ENCODE peak calls at places on chromosomes 1 and 21, in seven cellular contexts. V is BJ; R is CD8-positive, alpha-beta T cell; D is HFFc6; O is AG04449; G is testis; M is Calu3. A is an unnamed sample.

GRCh38 chr1:155934097-155934932 is at the start of gene KHDC4:
- DNase-seq in V (peak), R (peak), D (peak), O (peak), G (peak), M (peak), A (peak)

GRCh38 chr1:1284370-1285101 is 4.3 kb downstream of the SCNN1D start:
- DNase-seq in V (no peak), R (no peak), D (no peak), O (no peak), G (no peak), M (no peak), A (no peak)

GRCh38 chr1:5983361-5984103 is 8.7 kb downstream of the NPHP4 start:
- DNase-seq in V (peak), R (no peak), D (peak), O (peak), G (no peak), M (no peak), A (no peak)

GRCh38 chr1:19485362-19486187 is at the start of gene CAPZB:
- DNase-seq in V (no peak), R (peak), D (peak), O (no peak), G (peak), M (peak), A (peak)

GRCh38 chr1:94590203-94591137 is 48.9 kb upstream of the F3 start:
- DNase-seq in V (no peak), R (no peak), D (no peak), O (no peak), G (peak), M (no peak), A (no peak)

GRCh38 chr1:62068978-62069377 is 125.7 kb upstream of the L1TD1 start:
- DNase-seq in V (no peak), R (no peak), D (no peak), O (no peak), G (peak), M (no peak), A (no peak)

GRCh38 chr1:202291001-202291400 is 50.7 kb downstream of the UBE2T start:
- DNase-seq in V (no peak), R (no peak), D (no peak), O (no peak), G (no peak), M (no peak), A (no peak)

GRCh38 chr21:45256912-45257672 is 30.6 kb downstream of the POFUT2 start:
- DNase-seq in V (no peak), R (no peak), D (no peak), O (no peak), G (no peak), M (no peak), A (peak)

GRCh38 chr1:165527251-165527650 is 16.5 kb upstream of the LRRC52 start:
- DNase-seq in V (no peak), R (no peak), D (no peak), O (no peak), G (no peak), M (no peak), A (no peak)

GRCh38 chr1:197321821-197322220 is 53.8 kb downstream of the CRB1 start:
- DNase-seq in V (no peak), R (no peak), D (no peak), O (no peak), G (no peak), M (no peak), A (no peak)

GRCh38 chr1:22131875-22132486 is 10.9 kb downstream of the WNT4 start:
- DNase-seq in V (no peak), R (no peak), D (no peak), O (no peak), G (peak), M (peak), A (peak)

GRCh38 chr1:181674617-181675016 is 191.3 kb downstream of the CACNA1E start:
- DNase-seq in V (no peak), R (no peak), D (no peak), O (no peak), G (no peak), M (peak), A (no peak)

GRCh38 chr1:154944422-154945159 is 8.1 kb upstream of the PMVK start:
- DNase-seq in V (no peak), R (no peak), D (no peak), O (no peak), G (no peak), M (no peak), A (no peak)

GRCh38 chr1:89546082-89546889 is 21.7 kb downstream of the LRRC8B start:
- DNase-seq in V (no peak), R (no peak), D (no peak), O (no peak), G (no peak), M (no peak), A (no peak)

GRCh38 chr1:226711976-226712778 is 26.9 kb downstream of the ITPKB start:
- DNase-seq in V (no peak), R (no peak), D (no peak), O (no peak), G (no peak), M (no peak), A (no peak)

GRCh38 chr1:84598846-84599741 is 24.9 kb upstream of the CTBS start:
- DNase-seq in V (peak), R (no peak), D (peak), O (no peak), G (no peak), M (no peak), A (no peak)

GRCh38 chr1:108107658-108108057 is 92.5 kb downstream of the SLC25A24 start:
- DNase-seq in V (no peak), R (no peak), D (peak), O (peak), G (no peak), M (no peak), A (no peak)

DNA sequence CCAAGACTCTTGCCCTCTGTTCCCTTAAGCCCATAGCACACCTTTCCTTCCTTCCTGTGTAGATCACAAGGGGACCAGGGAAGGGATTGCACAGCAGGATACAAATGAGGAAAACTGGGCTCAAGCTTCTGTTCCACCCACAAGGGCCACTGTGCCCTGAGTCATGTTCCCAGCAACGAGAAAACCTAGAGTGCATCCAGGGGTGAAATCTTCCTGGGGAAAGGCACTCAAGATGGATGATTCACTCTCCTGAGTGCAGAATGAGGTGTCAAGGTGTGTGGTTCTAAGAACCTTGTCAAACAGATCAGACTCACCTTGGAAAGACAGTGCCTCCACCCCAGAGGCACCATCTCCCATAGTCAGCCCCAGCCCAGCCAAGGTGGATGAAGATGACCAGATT is 40.7 kb upstream of the EYA3 start:
- DNase-seq in V (no peak), R (no peak), D (peak), O (no peak), G (no peak), M (peak), A (no peak)
- TF ChIP-seq CTCF in V (no peak), R (no peak), D (no peak), O (no peak), G (no peak), M (no peak), A (no peak)

GRCh38 chr1:192379536-192379935 is 62.7 kb downstream of the RGS21 start:
- DNase-seq in V (no peak), R (no peak), D (no peak), O (no peak), G (no peak), M (no peak), A (no peak)

GRCh38 chr1:192386051-192386650 is 69.4 kb downstream of the RGS21 start:
- DNase-seq in V (no peak), R (no peak), D (no peak), O (no peak), G (no peak), M (no peak), A (no peak)

GRCh38 chr1:192378878-192379277 is 62.1 kb downstream of the RGS21 start:
- DNase-seq in V (no peak), R (no peak), D (no peak), O (no peak), G (no peak), M (no peak), A (no peak)

GRCh38 chr1:192378276-192378675 is 61.5 kb downstream of the RGS21 start:
- DNase-seq in V (no peak), R (no peak), D (no peak), O (no peak), G (no peak), M (no peak), A (no peak)

DNA sequence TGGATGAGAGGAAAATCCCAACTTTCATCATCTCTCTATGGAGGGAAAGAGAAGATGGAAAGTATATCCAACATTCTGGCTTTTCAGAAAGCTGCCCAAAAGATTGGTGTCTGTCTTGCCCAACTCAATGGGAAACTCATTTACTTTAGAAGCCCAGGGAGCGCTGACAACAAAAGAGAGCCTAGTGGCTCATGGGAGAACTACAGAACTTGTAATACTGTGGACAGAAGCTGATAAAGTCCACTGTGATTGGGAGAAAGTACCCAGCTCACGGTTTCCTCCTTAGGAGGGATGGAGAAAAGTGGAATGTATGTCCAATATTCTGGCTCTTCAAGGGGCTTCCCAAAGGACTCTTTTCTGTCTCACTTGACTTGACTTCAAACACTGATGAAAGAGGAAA is 66.0 kb downstream of the RGS21 start:
- DNase-seq in V (no peak), R (no peak), D (no peak), O (no peak), G (no peak), M (no peak), A (no peak)
- TF ChIP-seq CTCF in V (no peak), R (no peak), D (no peak), O (no peak), G (no peak), M (no peak), A (no peak)

GRCh38 chr1:56438901-56439551 is 140.3 kb downstream of the PLPP3 start:
- DNase-seq in V (no peak), R (no peak), D (no peak), O (no peak), G (no peak), M (no peak), A (no peak)
- TF ChIP-seq CTCF in V (no peak), R (no peak), D (no peak), O (no peak), G (no peak), M (no peak), A (no peak)

DNA sequence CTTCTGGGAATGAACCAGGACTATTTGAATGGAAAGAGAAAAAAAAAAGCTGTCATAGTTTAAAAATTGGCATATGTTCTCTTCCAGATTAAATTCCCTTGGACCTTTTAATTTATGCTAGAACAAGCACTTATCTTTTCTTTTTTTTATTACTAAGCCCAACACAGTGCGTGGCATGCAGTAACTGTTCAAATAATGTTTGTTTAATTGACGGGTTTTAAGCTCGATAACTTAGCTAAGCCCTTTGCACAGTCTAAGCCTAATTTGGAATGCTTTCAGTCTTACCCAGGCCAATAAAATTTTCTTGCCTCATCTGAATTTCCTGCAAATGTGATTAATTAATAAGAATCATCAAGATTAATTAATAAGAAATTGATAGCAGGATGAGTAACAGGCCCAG is 39.3 kb upstream of the EDEM3 start:
- DNase-seq in V (no peak), R (no peak), D (no peak), O (no peak), G (no peak), M (no peak), A (no peak)
- TF ChIP-seq CTCF in V (no peak), R (no peak), D (no peak), O (no peak), G (no peak), M (no peak), A (no peak)

GRCh38 chr1:27372808-27373690 is 1.6 kb downstream of the FCN3 start:
- DNase-seq in V (no peak), R (no peak), D (no peak), O (no peak), G (no peak), M (no peak), A (no peak)
- TF ChIP-seq CTCF in V (peak), R (no peak), D (peak), O (peak), G (no peak), M (no peak), A (no peak)

GRCh38 chr1:229231754-229232119 is 39.2 kb upstream of the RAB4A start:
- DNase-seq in V (no peak), R (no peak), D (no peak), O (no peak), G (no peak), M (peak), A (no peak)

GRCh38 chr1:229229137-229229720 is 41.7 kb upstream of the RAB4A start:
- DNase-seq in V (no peak), R (no peak), D (no peak), O (no peak), G (no peak), M (peak), A (no peak)

GRCh38 chr1:229230893-229231753 is 39.8 kb upstream of the RAB4A start:
- DNase-seq in V (no peak), R (no peak), D (no peak), O (no peak), G (no peak), M (peak), A (no peak)

GRCh38 chr1:229229721-229230135 is 41.2 kb upstream of the RAB4A start:
- DNase-seq in V (no peak), R (no peak), D (no peak), O (no peak), G (peak), M (peak), A (no peak)

DNA sequence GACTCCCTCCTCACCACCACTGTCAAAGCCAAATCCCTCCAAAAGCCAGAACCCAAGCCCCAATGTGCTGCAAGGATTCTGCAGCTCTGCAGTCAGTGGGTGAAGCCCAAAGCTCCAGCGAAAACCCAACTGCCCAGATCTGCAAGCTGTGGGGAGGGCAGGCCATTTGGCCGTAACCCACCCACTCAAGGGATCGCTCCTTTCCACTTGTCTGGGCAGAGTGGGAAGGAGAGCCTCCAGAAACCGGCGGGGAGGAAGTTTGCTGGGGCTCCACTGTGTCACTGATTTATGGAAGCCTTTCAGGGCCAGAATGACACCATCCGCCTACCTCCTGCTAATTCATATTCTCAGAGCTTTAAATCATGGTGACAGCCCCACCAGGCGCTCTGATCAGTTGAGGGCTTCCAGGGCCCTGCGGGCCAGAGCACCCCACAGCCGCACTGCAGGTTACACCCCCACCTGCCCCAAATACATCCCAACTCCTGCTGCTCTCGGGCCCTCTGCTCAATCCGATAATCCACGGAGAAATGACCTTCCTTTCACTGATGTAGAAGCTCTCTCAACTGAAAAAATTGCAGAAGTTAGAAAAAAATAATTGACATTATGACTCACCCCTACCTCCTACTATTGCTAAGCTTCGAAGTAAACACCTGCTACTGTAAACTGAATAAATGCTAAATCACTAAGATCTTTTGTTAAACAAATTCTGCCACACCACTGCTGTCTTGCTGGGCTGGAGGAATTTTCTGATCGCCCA is 40.6 kb upstream of the RAB4A start:
- DNase-seq in V (no peak), R (no peak), D (no peak), O (no peak), G (no peak), M (peak), A (no peak)
- TF ChIP-seq CTCF in V (no peak), R (no peak), D (no peak), O (no peak), G (no peak), M (no peak), A (no peak)

GRCh38 chr1:228650946-228651345 is 84.3 kb upstream of the RHOU start:
- DNase-seq in V (no peak), R (no peak), D (no peak), O (no peak), G (no peak), M (no peak), A (no peak)

GRCh38 chr1:228647523-228648444 is 87.5 kb upstream of the RHOU start:
- DNase-seq in V (no peak), R (no peak), D (peak), O (no peak), G (peak), M (peak), A (peak)

GRCh38 chr1:228648647-228649383 is 86.5 kb upstream of the RHOU start:
- DNase-seq in V (no peak), R (no peak), D (no peak), O (no peak), G (no peak), M (no peak), A (no peak)

GRCh38 chr1:228646717-228647522 is 88.4 kb upstream of the RHOU start:
- DNase-seq in V (no peak), R (no peak), D (peak), O (no peak), G (peak), M (no peak), A (no peak)

DNA sequence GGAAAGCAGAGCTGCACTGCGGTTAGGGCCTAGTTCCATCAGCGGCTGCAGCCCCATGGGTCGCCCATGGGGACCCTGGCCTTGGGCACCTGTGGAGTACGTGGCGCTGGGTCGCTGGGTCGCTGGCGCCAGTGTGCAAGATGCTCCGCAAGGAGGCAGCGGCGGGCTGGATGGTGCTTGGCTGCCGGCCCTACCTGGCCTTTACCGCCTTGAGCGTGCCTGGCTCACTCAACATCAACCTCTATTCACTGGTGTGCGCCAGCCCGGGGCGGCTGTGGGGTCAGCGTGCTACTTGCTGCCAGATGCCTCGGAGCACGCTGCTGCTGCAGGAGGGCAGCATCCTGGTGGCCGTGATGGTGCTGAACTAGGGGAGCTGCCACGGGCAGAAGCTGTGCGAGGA is 85.1 kb upstream of the RHOU start:
- DNase-seq in V (no peak), R (no peak), D (no peak), O (no peak), G (no peak), M (no peak), A (no peak)
- TF ChIP-seq CTCF in V (no peak), R (no peak), D (no peak), O (no peak), G (no peak), M (no peak), A (no peak)

DNA sequence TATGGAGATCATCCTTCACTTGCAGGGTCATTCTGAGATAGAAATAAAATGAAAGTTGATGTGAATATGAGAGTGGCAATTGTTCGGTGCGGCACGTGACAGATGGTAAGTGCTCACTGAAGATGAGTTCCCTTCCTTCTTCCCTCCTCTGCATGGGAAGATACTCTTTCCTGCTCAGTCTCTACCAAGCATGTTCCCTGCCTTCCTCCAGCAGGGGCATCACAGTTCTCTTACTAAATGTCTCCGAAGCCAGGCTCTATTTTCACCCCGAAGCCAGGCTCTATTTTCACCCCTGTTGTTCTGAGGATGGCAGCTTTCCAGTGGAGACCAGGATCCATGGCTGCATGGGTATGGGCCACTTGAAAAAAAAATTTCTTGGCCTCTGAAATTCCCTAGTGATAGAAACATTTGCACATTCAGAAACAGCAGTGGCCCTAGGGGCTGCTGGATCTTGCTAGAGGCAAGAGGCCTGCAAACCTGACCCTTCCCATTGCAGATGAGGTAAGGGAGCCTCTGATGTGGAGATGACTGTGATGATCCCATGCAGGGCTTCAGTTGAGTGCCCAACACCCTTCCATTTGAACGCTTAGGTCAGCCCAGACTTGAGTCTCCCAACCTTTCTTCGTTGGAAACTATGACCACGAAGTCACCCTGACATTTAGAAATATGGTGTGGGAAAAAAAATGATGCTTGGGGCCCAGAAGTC is 123.7 kb upstream of the HMGB4 start:
- DNase-seq in V (no peak), R (no peak), D (no peak), O (no peak), G (no peak), M (no peak), A (no peak)
- TF ChIP-seq CTCF in V (peak), R (no peak), D (no peak), O (no peak), G (no peak), M (no peak), A (no peak)

GRCh38 chr1:8671313-8671917 is 146.0 kb downstream of the RERE start:
- DNase-seq in V (no peak), R (no peak), D (peak), O (no peak), G (peak), M (peak), A (no peak)
- TF ChIP-seq CTCF in V (peak), R (peak), D (peak), O (peak), G (peak), M (peak), A (peak)

GRCh38 chr21:43829575-43830119 is 35.4 kb upstream of the AGPAT3 start:
- DNase-seq in V (no peak), R (no peak), D (no peak), O (no peak), G (no peak), M (no peak), A (no peak)
- TF ChIP-seq CTCF in V (no peak), R (no peak), D (no peak), O (no peak), G (no peak), M (no peak), A (no peak)